ENCODE peak calls at places on chromosomes 7 and 10, in ten cellular contexts. G is neural crest cell, U is foreskin fibroblast, L is pancreas, C is tibial artery, D is AG04450, F is Calu3, Q is choroid plexus epithelial cell, R is left ventricle myocardium inferior, N is IMR-90. H is an unnamed sample.

GRCh38 chr7:6691609-6692106 is 15.1 kb downstream of the ZNF12 start:
- DNase-seq in R (no peak), G (no peak), Q (peak), U (no peak), D (no peak), L (no peak), C (no peak), N (peak), F (no peak), H (no peak)

GRCh38 chr7:30596043-30596641 is 1.5 kb downstream of the GARS1 start:
- DNase-seq in Q (peak), G (no peak), R (no peak), F (peak), D (no peak), L (no peak), C (no peak), N (peak), U (no peak), H (no peak)

GRCh38 chr7:77258014-77258413 is 58.4 kb upstream of the FGL2 start:
- DNase-seq in C (no peak), D (peak), U (no peak), L (no peak), Q (peak), F (no peak), G (no peak), R (no peak), N (peak), H (no peak)

GRCh38 chr7:108406474-108406873 is 49.8 kb downstream of the NRCAM start:
- DNase-seq in L (no peak), D (peak), U (peak), Q (peak), C (no peak), F (no peak), G (no peak), R (no peak), N (peak), H (no peak)

GRCh38 chr7:70512719-70513118 is 619.2 kb upstream of the GALNT17 start:
- DNase-seq in G (no peak), N (no peak), C (no peak), F (no peak), Q (no peak), U (no peak), L (no peak), R (no peak), D (no peak), H (no peak)

GRCh38 chr10:70500339-70500738 is 21.8 kb downstream of the PALD1 start:
- DNase-seq in U (no peak), Q (no peak), G (no peak), L (no peak), R (no peak), C (no peak), F (no peak), D (no peak), N (no peak), H (no peak)

GRCh38 chr7:39661960-39662359 is 38.6 kb downstream of the RALA start:
- DNase-seq in U (no peak), G (no peak), L (no peak), Q (no peak), F (no peak), N (no peak), D (no peak), C (no peak), R (no peak), H (no peak)

GRCh38 chr7:156000601-156001396 is 188.5 kb upstream of the SHH start:
- DNase-seq in G (no peak), D (no peak), F (no peak), N (no peak), Q (no peak), R (no peak), L (no peak), U (no peak), C (no peak), H (no peak)

GRCh38 chr7:234041-234711 is 41.8 kb downstream of the FAM20C start:
- DNase-seq in U (no peak), D (no peak), C (peak), L (no peak), N (peak), G (no peak), Q (peak), F (no peak), R (peak), H (no peak)

GRCh38 chr7:131583430-131583829 is 27.0 kb upstream of the PODXL start:
- DNase-seq in L (no peak), R (no peak), C (no peak), G (no peak), F (no peak), U (no peak), N (no peak), Q (no peak), D (no peak), H (no peak)

GRCh38 chr10:106082865-106083264 is 1081.6 kb downstream of the SORCS1 start:
- DNase-seq in D (no peak), R (no peak), N (no peak), C (no peak), Q (peak), F (no peak), G (no peak), U (no peak), L (no peak), H (no peak)

GRCh38 chr10:132322621-132323048 is 9.4 kb upstream of the LRRC27 start:
- DNase-seq in G (no peak), F (no peak), L (no peak), Q (peak), D (no peak), N (peak), U (peak), C (no peak), R (no peak), H (no peak)

GRCh38 chr7:2520808-2521146 is 1.2 kb downstream of the LFNG start:
- DNase-seq in N (no peak), G (no peak), D (no peak), U (no peak), C (no peak), F (peak), R (no peak), Q (no peak), L (peak), H (no peak)

GRCh38 chr10:43214071-43214955 is 52.6 kb downstream of the RASGEF1A start:
- DNase-seq in U (no peak), N (peak), Q (peak), G (no peak), C (no peak), D (no peak), L (peak), R (no peak), F (no peak), H (no peak)

GRCh38 chr10:97708976-97709745 is 4.4 kb upstream of the MARVELD1 start:
- DNase-seq in Q (peak), L (peak), G (peak), R (peak), N (peak), C (peak), U (peak), F (peak), D (peak), H (peak)

GRCh38 chr10:92965314-92965713 is 95.3 kb upstream of the CYP26C1 start:
- DNase-seq in C (no peak), R (no peak), F (no peak), Q (peak), L (no peak), G (no peak), U (peak), N (peak), D (no peak), H (no peak)

GRCh38 chr7:102098986-102099385 is 187.7 kb upstream of the SH2B2 start:
- DNase-seq in D (no peak), N (no peak), F (no peak), G (no peak), C (no peak), Q (no peak), L (no peak), R (no peak), U (no peak), H (no peak)

GRCh38 chr10:132497083-132497680 is 40.4 kb upstream of the INPP5A start:
- DNase-seq in R (no peak), F (no peak), G (no peak), D (no peak), C (peak), N (no peak), Q (no peak), U (no peak), L (no peak), H (no peak)

GRCh38 chr7:96415293-96415940 is 93.5 kb upstream of the SLC25A13 start:
- DNase-seq in D (no peak), C (no peak), Q (no peak), L (no peak), G (no peak), U (no peak), N (no peak), F (peak), R (no peak), H (no peak)

GRCh38 chr10:1668347-1668746 is 69.0 kb downstream of the ADARB2 start:
- DNase-seq in G (no peak), F (no peak), C (no peak), U (no peak), R (no peak), L (no peak), N (no peak), D (no peak), Q (no peak), H (no peak)

GRCh38 chr10:111990734-111991133 is 192.8 kb downstream of the GPAM start:
- DNase-seq in L (no peak), D (no peak), F (no peak), R (no peak), C (no peak), N (no peak), Q (no peak), G (no peak), U (no peak), H (no peak)

GRCh38 chr7:951881-952547 is 2.5 kb downstream of the ADAP1 start:
- DNase-seq in R (peak), G (no peak), U (no peak), D (no peak), N (no peak), F (no peak), Q (no peak), C (no peak), L (peak), H (no peak)

GRCh38 chr7:77696057-77696642 is at the start of gene RSBN1L:
- DNase-seq in F (peak), R (peak), D (peak), L (peak), N (peak), Q (peak), U (peak), G (peak), C (peak), H (peak)

GRCh38 chr7:148256433-148256832 is 334.1 kb upstream of the C7orf33 start:
- DNase-seq in G (no peak), L (no peak), U (no peak), N (no peak), F (no peak), D (no peak), C (no peak), R (no peak), Q (no peak), H (no peak)

DNA sequence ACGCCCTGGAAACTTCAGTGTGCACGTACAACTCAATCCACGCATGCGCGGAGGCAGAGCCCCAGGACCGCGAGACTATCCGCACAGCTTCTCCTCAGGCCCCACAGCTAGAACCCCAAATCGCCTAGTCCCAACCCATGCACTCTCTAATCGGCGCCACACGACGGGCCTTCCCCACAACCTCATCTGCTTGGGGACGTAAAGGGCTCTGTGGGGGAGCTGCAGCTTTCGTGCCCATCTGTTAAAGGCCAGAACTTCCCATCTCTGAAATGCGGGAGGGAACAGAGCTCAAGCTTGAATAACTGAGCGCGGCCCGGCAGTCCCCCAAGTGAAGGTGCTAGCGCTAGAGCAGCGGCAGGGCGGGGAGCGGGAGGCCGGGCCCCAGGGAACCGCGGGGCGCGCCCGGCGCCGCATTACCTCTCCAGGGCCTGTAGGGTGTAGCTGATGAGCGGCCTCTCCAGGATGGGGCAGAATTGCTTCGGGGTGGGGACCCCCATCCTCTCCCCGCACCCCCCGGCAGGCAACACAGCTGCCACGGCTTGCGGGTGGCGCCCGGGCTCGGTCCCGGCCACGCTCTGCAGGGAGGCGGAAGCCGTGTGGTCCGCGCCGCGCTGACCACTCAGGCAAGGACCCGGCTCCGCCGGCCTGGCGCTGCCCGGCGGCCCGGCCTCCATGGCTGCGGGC is 547 bp downstream of the CRPPA start:
- DNase-seq in C (peak), L (peak), G (peak), F (peak), N (peak), R (peak), Q (peak), D (peak), U (peak), H (peak)
- TF ChIP-seq CTCF in C (peak), L (no peak), G (peak), F (peak), N (no peak), R (peak), Q (peak), D (peak), U (peak), H (no peak)

GRCh38 chr10:95728535-95728934 is 27.4 kb upstream of the ENTPD1 start:
- DNase-seq in C (no peak), G (no peak), D (no peak), L (no peak), U (peak), N (peak), R (no peak), Q (peak), F (no peak), H (no peak)
- TF ChIP-seq CTCF in C (no peak), G (no peak), D (no peak), L (no peak), U (no peak), N (no peak), R (peak), Q (peak), F (no peak), H (no peak)

GRCh38 chr10:103985726-103986125 is 18.8 kb downstream of the SLK start:
- DNase-seq in N (peak), G (no peak), D (no peak), C (no peak), L (no peak), Q (peak), F (no peak), R (no peak), U (no peak), H (no peak)

GRCh38 chr10:103979530-103979929 is 12.6 kb downstream of the SLK start:
- DNase-seq in F (no peak), Q (no peak), C (no peak), R (no peak), L (no peak), D (no peak), G (no peak), N (no peak), U (no peak), H (no peak)

GRCh38 chr10:103980246-103980906 is 13.4 kb downstream of the SLK start:
- DNase-seq in G (no peak), R (no peak), C (no peak), N (peak), U (no peak), D (no peak), F (no peak), Q (no peak), L (no peak), H (no peak)

GRCh38 chr10:103983367-103983911 is 16.5 kb downstream of the SLK start:
- DNase-seq in F (no peak), C (no peak), Q (no peak), D (no peak), N (no peak), R (no peak), U (no peak), L (no peak), G (no peak), H (no peak)

GRCh38 chr10:103982639-103983038 is 15.7 kb downstream of the SLK start:
- DNase-seq in N (no peak), U (no peak), D (no peak), Q (no peak), C (no peak), G (no peak), L (no peak), R (no peak), F (peak), H (peak)
- TF ChIP-seq CTCF in N (peak), U (peak), D (peak), Q (peak), C (no peak), G (peak), L (no peak), R (peak), F (no peak), H (no peak)

GRCh38 chr7:116449441-116449840 is 50.1 kb upstream of the CAV2 start:
- DNase-seq in D (no peak), L (no peak), Q (no peak), F (no peak), U (no peak), C (no peak), N (no peak), G (no peak), R (no peak), H (no peak)

GRCh38 chr7:116454377-116454776 is 45.2 kb upstream of the CAV2 start:
- DNase-seq in N (no peak), U (no peak), F (no peak), D (no peak), G (no peak), C (no peak), L (no peak), Q (no peak), R (no peak), H (no peak)

GRCh38 chr7:116449950-116450349 is 49.6 kb upstream of the CAV2 start:
- DNase-seq in L (no peak), N (no peak), D (no peak), F (no peak), Q (peak), R (no peak), G (no peak), C (no peak), U (no peak), H (no peak)

GRCh38 chr7:116455009-116455408 is 44.5 kb upstream of the CAV2 start:
- DNase-seq in Q (peak), G (no peak), R (no peak), D (no peak), N (peak), L (no peak), U (peak), F (no peak), C (no peak), H (no peak)

DNA sequence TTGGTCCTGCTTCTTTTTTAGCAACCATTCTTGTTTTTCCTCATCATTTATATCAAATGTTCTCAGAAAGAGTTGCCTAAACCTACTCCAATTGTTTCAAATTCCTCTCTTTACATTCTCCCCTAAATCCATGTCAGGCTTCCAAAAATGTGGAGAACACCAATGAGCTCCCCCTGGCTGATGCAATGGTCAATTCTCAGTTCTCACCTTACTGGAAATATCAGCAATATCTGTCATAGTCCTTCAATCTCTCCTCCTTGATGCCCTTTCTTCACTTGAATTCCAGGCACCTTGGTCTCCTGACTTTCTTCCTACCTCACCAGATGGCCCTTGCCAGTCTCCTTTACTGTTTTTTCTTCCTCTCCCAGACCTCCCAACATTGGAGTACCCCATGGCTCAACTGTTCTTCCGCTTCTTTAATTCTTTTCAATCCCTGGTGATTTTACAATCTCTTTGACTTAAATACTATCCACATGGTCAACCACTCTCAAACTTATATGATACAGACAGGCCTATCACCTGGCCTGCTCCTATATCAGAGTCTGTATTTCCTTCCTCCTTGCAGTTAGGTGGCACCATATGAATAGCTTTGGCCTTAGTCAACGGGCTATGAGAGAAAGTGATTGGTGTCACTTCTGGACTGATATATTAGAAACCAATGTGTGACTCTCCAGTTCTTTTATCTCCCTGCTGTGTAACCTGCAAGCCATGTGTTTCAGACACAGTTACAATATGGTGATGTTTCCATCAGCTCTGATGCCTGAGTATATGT is 47.4 kb upstream of the CAV2 start:
- DNase-seq in L (no peak), F (no peak), U (no peak), N (no peak), Q (no peak), C (no peak), D (no peak), R (no peak), G (no peak), H (no peak)
- TF ChIP-seq CTCF in L (no peak), F (no peak), U (no peak), N (no peak), Q (no peak), C (no peak), D (no peak), R (peak), G (no peak), H (no peak)

H was measured in endothelial cell.